ENCODE peak calls at places on chromosomes 1 and 21, in nine cellular contexts. J is Peyer's patch, P is breast epithelium, G is IMR-90, I is body of pancreas, Q is uterus, A is suprapubic skin, R is tibial nerve, B is prostate gland. M is an unnamed sample.

GRCh38 chr1:230218667-230219066 is 151.6 kb downstream of the GALNT2 start:
- DNase-seq in J (no peak), P (no peak), G (no peak), I (peak; percentile 46), Q (no peak), A (no peak), R (no peak), B (no peak), M (no peak)

GRCh38 chr1:111988743-111989453 is 570 bp downstream of the KCND3 start:
- DNase-seq in J (no peak), P (no peak), G (no peak), I (peak; percentile 48), Q (no peak), A (no peak), R (no peak), B (peak; percentile 28), M (no peak)

GRCh38 chr1:111208921-111209320 is 8.5 kb upstream of the DENND2D start:
- DNase-seq in J (no peak), P (no peak), G (no peak), I (no peak), Q (no peak), A (no peak), R (no peak), B (no peak), M (no peak)

GRCh38 chr1:204447736-204448135 is 36.1 kb upstream of the PPP1R15B start:
- DNase-seq in J (no peak), P (no peak), G (no peak), I (no peak), Q (no peak), A (no peak), R (no peak), B (no peak), M (no peak)

GRCh38 chr1:215188302-215188950 is 105.9 kb downstream of the KCNK2 start:
- DNase-seq in J (no peak), P (no peak), G (peak; percentile 30), I (no peak), Q (no peak), A (no peak), R (no peak), B (no peak), M (no peak)

GRCh38 chr1:223203011-223203410 is 60.0 kb upstream of the TLR5 start:
- DNase-seq in J (no peak), P (no peak), G (no peak), I (no peak), Q (no peak), A (no peak), R (no peak), B (no peak), M (no peak)

GRCh38 chr1:19759740-19760089 is 40.0 kb downstream of the TMCO4 start:
- DNase-seq in J (no peak), P (no peak), G (peak; percentile 40), I (no peak), Q (no peak), A (no peak), R (no peak), B (no peak), M (no peak)

GRCh38 chr1:36847761-36848160 is 186.6 kb downstream of the GRIK3 start:
- DNase-seq in J (no peak), P (no peak), G (no peak), I (no peak), Q (no peak), A (no peak), R (no peak), B (no peak), M (no peak)

GRCh38 chr1:2175681-2176454 is 18.7 kb downstream of the FAAP20 start:
- DNase-seq in J (no peak), P (no peak), G (no peak), I (no peak), Q (no peak), A (no peak), R (no peak), B (no peak), M (no peak)

GRCh38 chr1:2172551-2173146 is 21.9 kb downstream of the FAAP20 start:
- DNase-seq in J (no peak), P (no peak), G (no peak), I (no peak), Q (no peak), A (no peak), R (no peak), B (no peak), M (no peak)

GRCh38 chr1:2175055-2175414 is 19.5 kb downstream of the FAAP20 start:
- DNase-seq in J (no peak), P (no peak), G (no peak), I (no peak), Q (no peak), A (no peak), R (no peak), B (no peak), M (no peak)

GRCh38 chr1:2173546-2174347 is 20.8 kb downstream of the FAAP20 start:
- DNase-seq in J (no peak), P (no peak), G (no peak), I (no peak), Q (no peak), A (no peak), R (no peak), B (no peak), M (no peak)

DNA sequence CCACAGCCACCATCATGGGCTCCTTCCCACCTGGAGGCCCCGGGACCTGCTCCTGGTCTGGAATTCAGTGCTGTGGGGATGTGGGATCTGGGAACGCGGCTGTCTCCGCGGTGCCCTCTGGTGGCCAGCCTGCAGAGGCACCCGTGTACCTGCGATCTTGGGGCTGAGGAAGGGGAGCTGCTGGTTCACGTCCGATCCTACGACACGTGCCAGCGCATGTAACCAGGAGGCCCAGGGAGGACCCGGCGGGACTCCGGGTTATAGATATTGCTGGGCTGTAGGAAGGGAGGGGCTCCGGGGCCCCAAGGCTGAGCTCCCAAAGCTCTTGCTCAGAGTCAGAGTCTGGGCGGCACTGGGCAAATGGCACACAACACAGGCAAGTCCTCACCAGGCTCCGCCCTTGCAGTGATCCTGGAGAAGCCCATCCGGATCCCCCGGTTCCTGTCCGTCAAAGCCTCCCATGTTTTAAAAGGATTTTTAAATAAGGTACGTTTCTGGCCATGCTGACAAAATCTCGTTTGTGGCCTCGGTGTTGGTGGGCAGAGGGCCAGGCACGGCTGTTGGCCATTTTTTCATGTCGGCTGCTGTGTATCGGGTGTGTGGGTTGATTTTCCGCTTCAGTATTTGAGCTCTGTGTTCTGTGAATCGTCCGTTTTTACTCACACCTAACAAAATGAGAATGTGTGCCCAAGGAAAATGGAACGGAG is 20.1 kb downstream of the FAAP20 start:
- DNase-seq in J (no peak), P (no peak), G (peak; percentile 54), I (peak; percentile 57), Q (peak; percentile 65), A (no peak), R (peak; percentile 48), B (peak; percentile 55), M (no peak)
- H3K4me3 ChIP-seq in J (peak overlapping the region; percentile 7), P (peak overlapping the region; percentile 46), G (no peak overlapping the region), I (no peak overlapping the region), Q (peak overlapping the region; percentile 28), A (peak overlapping the region; percentile 38), R (peak overlapping the region; percentile 32), B (peak overlapping the region; percentile 15), M (peak overlapping the region; percentile 40)

GRCh38 chr21:29179503-29179902 is 49.1 kb downstream of the MAP3K7CL start:
- DNase-seq in J (no peak), P (no peak), G (no peak), I (no peak), Q (no peak), A (no peak), R (no peak), B (no peak), M (no peak)
- H3K4me1 ChIP-seq in J (peaks cover 5% of the 10 kb centered on the region), P (peaks cover 6% of the 10 kb centered on the region), G (peaks cover 18% of the 10 kb centered on the region), I (peaks cover 56% of the 10 kb centered on the region), Q (no peaks in the 10 kb centered on the region), A (peaks cover 39% of the 10 kb centered on the region), R (peaks cover 48% of the 10 kb centered on the region), B (peaks cover 7% of the 10 kb centered on the region), M (peaks cover 15% of the 10 kb centered on the region)

GRCh38 chr1:24951337-24951736 is 21.3 kb upstream of the RUNX3 start:
- DNase-seq in J (no peak), P (no peak), G (no peak), I (no peak), Q (no peak), A (no peak), R (no peak), B (no peak), M (no peak)

GRCh38 chr1:24946861-24947658 is 17.0 kb upstream of the RUNX3 start:
- DNase-seq in J (no peak), P (no peak), G (peak; percentile 53), I (no peak), Q (no peak), A (no peak), R (no peak), B (no peak), M (no peak)

GRCh38 chr1:24945354-24946326 is 15.6 kb upstream of the RUNX3 start:
- DNase-seq in J (no peak), P (no peak), G (no peak), I (no peak), Q (no peak), A (no peak), R (no peak), B (no peak), M (no peak)

GRCh38 chr1:24949331-24949881 is 19.3 kb upstream of the RUNX3 start:
- DNase-seq in J (no peak), P (no peak), G (peak; percentile 85), I (no peak), Q (no peak), A (no peak), R (no peak), B (no peak), M (no peak)

DNA sequence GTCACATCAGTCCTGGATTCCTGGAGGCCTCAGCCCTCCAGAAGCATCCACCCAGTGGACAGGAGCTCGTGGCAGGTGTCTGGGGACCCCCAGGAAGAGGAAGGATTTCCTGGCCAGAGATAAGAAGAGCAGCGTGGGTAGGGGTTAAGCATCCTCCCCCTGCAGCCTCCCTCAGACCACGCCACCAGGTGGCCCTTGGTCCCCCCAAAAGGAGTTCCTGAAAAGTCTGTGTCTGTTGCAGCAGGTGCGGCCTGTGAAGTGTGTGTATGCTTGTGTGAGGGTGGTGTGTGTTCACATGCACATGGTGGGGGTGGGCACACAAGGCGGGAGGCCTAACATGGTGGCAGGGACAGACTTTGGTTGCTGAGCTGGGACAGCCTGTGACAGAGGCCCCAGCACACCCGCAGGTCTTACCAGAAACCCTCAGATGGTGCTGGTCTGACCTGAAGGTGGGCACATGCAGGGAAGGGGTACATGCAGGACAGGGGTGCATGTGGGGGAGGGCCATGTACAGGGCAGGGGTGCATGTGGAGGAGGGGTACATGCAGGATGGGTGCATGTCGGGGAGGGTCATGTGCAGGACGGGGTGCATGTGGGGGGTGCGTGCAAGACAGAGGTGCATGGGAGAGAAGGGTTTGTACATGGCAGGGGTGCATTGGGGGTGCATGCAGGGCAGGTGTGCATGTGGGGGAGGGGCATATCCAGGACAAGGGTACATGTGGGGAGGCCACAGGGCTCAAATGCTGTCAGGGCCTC is 18.2 kb upstream of the RUNX3 start:
- DNase-seq in J (no peak), P (no peak), G (no peak), I (no peak), Q (no peak), A (no peak), R (no peak), B (no peak), M (no peak)
- TF ChIP-seq POLR2A in J (no peak), P (no peak), G (no peak), I (no peak), Q (no peak), A (no peak), R (no peak), B (no peak), M (no peak)

DNA sequence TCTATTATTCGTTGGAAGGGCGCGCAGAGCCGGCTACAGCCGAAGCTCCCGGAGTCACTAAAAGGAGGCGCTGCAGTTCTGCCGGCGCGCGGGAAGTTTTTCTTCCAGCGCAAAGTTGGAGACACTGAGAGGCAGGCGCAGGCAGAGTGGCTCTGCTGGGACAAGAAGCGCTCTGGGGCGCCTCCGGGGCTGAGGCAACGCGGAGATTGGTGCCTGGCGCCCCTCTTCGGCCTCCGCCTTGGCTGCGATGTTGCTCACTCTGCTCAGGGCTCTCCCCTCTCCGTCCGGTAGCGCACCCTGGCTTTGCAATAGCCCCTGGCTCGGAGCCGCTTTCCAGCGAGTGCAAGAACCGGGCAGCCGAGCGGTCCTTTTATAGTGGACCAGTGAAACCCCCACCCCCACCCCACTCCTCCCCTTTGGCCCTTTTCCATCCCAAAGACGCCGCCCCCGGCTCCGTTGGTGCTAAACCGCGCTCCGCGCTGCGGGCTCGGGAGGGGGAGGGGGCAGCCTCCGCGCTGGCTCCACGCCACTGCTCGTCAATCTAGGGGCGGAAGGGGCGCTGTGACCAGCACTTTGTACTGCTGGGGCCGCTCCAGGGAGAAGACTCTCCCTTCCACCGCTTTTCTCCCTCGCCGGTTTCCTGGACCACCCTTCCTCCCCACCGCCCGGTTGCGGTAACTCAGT is at the start of gene ADAMTS1:
- DNase-seq in J (peak; percentile 31), P (peak; percentile 87), G (peak; percentile 92), I (peak; percentile 91), Q (peak; percentile 97), A (peak; percentile 96), R (peak; percentile 93), B (peak; percentile 68), M (no peak)
- H3K4me3 ChIP-seq in J (peak within 1 kb of the TSS; percentile 45), P (peak within 1 kb of the TSS; percentile 69), G (peak within 1 kb of the TSS; percentile 97), I (peak within 1 kb of the TSS; percentile 75), Q (peak within 1 kb of the TSS; percentile 69), A (peak within 1 kb of the TSS; percentile 82), R (peak within 1 kb of the TSS; percentile 59), B (peak within 1 kb of the TSS; percentile 50), M (peak within 1 kb of the TSS; percentile 72)

M was measured in esophagus squamous epithelium.